ENCODE peak calls at places on chromosomes 7 and 10, in five cellular contexts. W is naive B cell, Z is foreskin fibroblast, M is H4, B is NCI-H2081. V is an unnamed sample.

GRCh38 chr7:74355091-74355490 is 65.9 kb downstream of the CLIP2 start:
- DNase-seq in Z (peak), W (no peak), M (peak), B (no peak), V (peak)

GRCh38 chr10:77160679-77161078 is 476.9 kb downstream of the KCNMA1 start:
- DNase-seq in W (no peak), M (peak), Z (peak), B (peak), V (peak)

GRCh38 chr10:12586724-12587123 is 237.4 kb downstream of the CAMK1D start:
- DNase-seq in B (no peak), Z (no peak), W (no peak), M (no peak), V (no peak)

GRCh38 chr7:50314778-50315177 is 10.3 kb downstream of the IKZF1 start:
- DNase-seq in M (no peak), B (no peak), W (no peak), Z (no peak), V (no peak)

GRCh38 chr7:28106316-28106957 is 74.2 kb downstream of the JAZF1 start:
- DNase-seq in B (peak), Z (peak), M (no peak), W (no peak), V (no peak)

GRCh38 chr10:126844406-126844805 is 60.8 kb upstream of the DOCK1 start:
- DNase-seq in W (no peak), B (no peak), Z (no peak), M (peak), V (no peak)

GRCh38 chr7:2732388-2732787 is 44.4 kb downstream of the AMZ1 start:
- DNase-seq in Z (no peak), M (no peak), B (no peak), W (no peak), V (no peak)

GRCh38 chr7:47153571-47153970 is 428.3 kb downstream of the TNS3 start:
- DNase-seq in M (peak), Z (no peak), B (peak), W (no peak), V (no peak)

GRCh38 chr7:133436014-133436428 is 183.1 kb downstream of the EXOC4 start:
- DNase-seq in Z (peak), M (peak), B (no peak), W (no peak), V (peak)

GRCh38 chr7:145478551-145478950 is 638.0 kb upstream of the CNTNAP2 start:
- DNase-seq in Z (no peak), M (no peak), W (no peak), B (no peak), V (no peak)

GRCh38 chr7:135970045-135970444 is 7.1 kb downstream of the MTPN start:
- DNase-seq in B (no peak), Z (no peak), W (no peak), M (no peak), V (no peak)

GRCh38 chr7:29248713-29249382 is 54.3 kb downstream of the CHN2 start:
- DNase-seq in M (no peak), Z (no peak), B (no peak), W (no peak), V (no peak)

GRCh38 chr10:77873558-77874380 is 52.8 kb downstream of the DLG5 start:
- DNase-seq in Z (peak), W (peak), B (peak), M (peak), V (peak)

GRCh38 chr10:28090506-28090905 is 91.6 kb upstream of the ODAD2 start:
- DNase-seq in B (no peak), M (no peak), Z (no peak), W (no peak), V (no peak)

GRCh38 chr7:123748171-123748733 is 551 bp downstream of the WASL start:
- DNase-seq in M (no peak), W (no peak), Z (peak), B (peak), V (no peak)

GRCh38 chr10:97762056-97762455 is 9.7 kb downstream of the SFRP5 start:
- DNase-seq in Z (no peak), W (no peak), M (no peak), B (no peak), V (no peak)

GRCh38 chr7:29035044-29035740 is 77.1 kb upstream of the TRIL start:
- DNase-seq in B (no peak), Z (peak), W (no peak), M (peak), V (peak)

GRCh38 chr7:142549007-142549406 is 200.3 kb upstream of the PRSS1 start:
- DNase-seq in W (no peak), B (no peak), Z (peak), M (peak), V (no peak)

GRCh38 chr10:29266641-29267040 is 22.2 kb upstream of the LYZL1 start:
- DNase-seq in B (peak), Z (peak), W (no peak), M (no peak), V (no peak)

GRCh38 chr7:1937252-1937605 is 267.2 kb downstream of the ELFN1 start:
- DNase-seq in W (no peak), B (no peak), Z (no peak), M (peak), V (no peak)

GRCh38 chr10:131163444-131163843 is 148.1 kb downstream of the TCERG1L start:
- DNase-seq in Z (no peak), M (no peak), W (no peak), B (peak), V (no peak)

GRCh38 chr7:132541656-132542055 is 34.6 kb downstream of the PLXNA4 start:
- DNase-seq in M (no peak), Z (no peak), W (no peak), B (no peak), V (no peak)

GRCh38 chr7:138934861-138935260 is 46.3 kb downstream of the KIAA1549 start:
- DNase-seq in B (no peak), W (no peak), M (peak), Z (peak), V (peak)

GRCh38 chr10:98273454-98273850 is 5.5 kb upstream of the LOXL4 start:
- DNase-seq in M (no peak), W (no peak), Z (no peak), B (no peak), V (no peak)

GRCh38 chr7:107115762-107116540 is 52.9 kb upstream of the HBP1 start:
- DNase-seq in M (no peak), B (no peak), Z (no peak), W (no peak), V (no peak)

GRCh38 chr7:101631224-101631714 is 2.2 kb upstream of the MYL10 start:
- DNase-seq in Z (no peak), W (no peak), M (no peak), B (peak), V (no peak)

GRCh38 chr7:57819491-57819981 is 369.6 kb downstream of the ZNF716 start:
- DNase-seq in M (no peak), W (no peak), B (no peak), Z (no peak), V (no peak)

GRCh38 chr7:33130184-33130583 is 820 bp downstream of the BBS9 start:
- DNase-seq in Z (peak), W (no peak), M (no peak), B (no peak), V (no peak)

GRCh38 chr10:35126062-35126529 is 550 bp upstream of the CREM start:
- DNase-seq in Z (no peak), B (no peak), W (no peak), M (no peak), V (no peak)

V was measured in skeletal muscle cell.